ENCODE peak calls at places on chromosomes 6 and 20, in eight cellular contexts. G, R, L, S, I, K, N and B are unnamed samples. For H3K36me3 and H3K9me3, the result is how much of the 10 kb centered on the place peaks cover.

GRCh38 chr20:25500880-25501351 is 84.4 kb downstream of the NINL start:
- DNase-seq in K (no peak), S (no peak), N (no peak), I (no peak), L (no peak), G (no peak), R (no peak), B (no peak)

GRCh38 chr20:28616354-28616753 is 2641.1 kb upstream of the DEFB115 start:
- DNase-seq in K (no peak), G (no peak), I (no peak), R (no peak), N (no peak), S (no peak), L (no peak), B (no peak)

GRCh38 chr6:154406869-154407268 is 50.3 kb upstream of the IPCEF1 start:
- DNase-seq in R (no peak), K (no peak), S (no peak), I (no peak), L (no peak), G (no peak), N (no peak), B (no peak)

GRCh38 chr20:58851221-58851968 is 693 bp upstream of the GNAS-AS1 start:
- DNase-seq in K (no peak), G (no peak), S (no peak), L (no peak), N (no peak), R (no peak), I (no peak), B (no peak)

GRCh38 chr6:88662163-88662580 is 301.2 kb downstream of the RNGTT start:
- DNase-seq in G (no peak), N (no peak), I (no peak), L (no peak), R (peak), K (no peak), S (peak), B (no peak)

GRCh38 chr6:36202101-36202500 is 5.6 kb downstream of the BRPF3 start:
- DNase-seq in R (no peak), K (no peak), G (no peak), N (no peak), I (no peak), L (no peak), S (no peak), B (no peak)

GRCh38 chr6:140663772-140664171 is 1289.3 kb upstream of the CITED2 start:
- DNase-seq in N (no peak), L (no peak), S (no peak), G (no peak), R (no peak), K (no peak), I (no peak), B (no peak)

GRCh38 chr6:146028835-146029572 is at the start of gene GRM1:
- DNase-seq in K (no peak), R (no peak), G (no peak), S (no peak), I (no peak), N (no peak), L (no peak), B (no peak)

GRCh38 chr6:166815629-166816028 is 140.7 kb downstream of the RNASET2 start:
- DNase-seq in L (peak), N (peak), R (no peak), I (no peak), K (no peak), S (no peak), G (no peak), B (no peak)

GRCh38 chr6:108714012-108714773 is 134.0 kb upstream of the ARMC2 start:
- DNase-seq in R (no peak), L (peak), K (peak), N (no peak), G (peak), S (no peak), I (no peak), B (peak)

GRCh38 chr6:85775883-85776282 is 133.2 kb upstream of the SYNCRIP start:
- DNase-seq in L (no peak), K (no peak), G (no peak), I (no peak), R (no peak), N (peak), S (no peak), B (no peak)

GRCh38 chr6:5132741-5133140 is 47.6 kb downstream of the PPP1R3G start:
- DNase-seq in S (peak), K (peak), G (peak), R (no peak), I (peak), N (no peak), L (peak), B (no peak)

GRCh38 chr20:3255728-3256127 is 16.7 kb upstream of the SLC4A11 start:
- DNase-seq in R (no peak), K (no peak), I (no peak), S (no peak), G (no peak), N (no peak), L (no peak), B (no peak)

GRCh38 chr6:34132486-34133185 is 13.3 kb downstream of the GRM4 start:
- DNase-seq in S (peak), K (no peak), G (no peak), L (peak), I (no peak), N (peak), R (no peak), B (peak)

GRCh38 chr20:8315639-8316573 is 183.8 kb downstream of the PLCB1 start:
- DNase-seq in G (no peak), S (no peak), N (no peak), I (no peak), K (no peak), R (no peak), L (no peak), B (no peak)

GRCh38 chr6:143158113-143158581 is 97.5 kb downstream of the AIG1 start:
- DNase-seq in K (no peak), L (peak), I (no peak), R (no peak), N (no peak), G (no peak), S (no peak), B (no peak)

GRCh38 chr6:21123485-21124436 is 469.8 kb upstream of the SOX4 start:
- DNase-seq in K (no peak), L (no peak), S (no peak), G (no peak), I (no peak), R (no peak), N (no peak), B (no peak)

GRCh38 chr6:53547166-53547814 is 2.4 kb upstream of the GCLC start:
- DNase-seq in L (peak), N (no peak), K (no peak), R (no peak), G (peak), S (no peak), I (no peak), B (no peak)

GRCh38 chr6:138428943-138429616 is 25.1 kb downstream of the HEBP2 start:
- DNase-seq in K (no peak), R (peak), I (no peak), N (peak), L (peak), G (no peak), S (peak), B (no peak)

GRCh38 chr6:120894077-120894476 is 440.2 kb downstream of the TBC1D32 start:
- DNase-seq in S (no peak), K (no peak), G (no peak), N (no peak), I (no peak), L (no peak), R (no peak), B (no peak)

GRCh38 chr6:144551339-144551738 is 266.2 kb downstream of the UTRN start:
- DNase-seq in K (no peak), S (no peak), G (no peak), L (no peak), I (no peak), R (no peak), N (no peak), B (no peak)
- H3K36me3 ChIP-seq in K (under half), S (under half), G (under half), L (half or more), I (half or more), R (under half), N (under half), B (under half)

GRCh38 chr6:29008089-29008488 is 3.0 kb upstream of the ZNF311 start:
- DNase-seq in I (no peak), K (no peak), S (no peak), N (no peak), G (no peak), L (no peak), R (no peak), B (no peak)

GRCh38 chr6:29009358-29009757 is 4.2 kb upstream of the ZNF311 start:
- DNase-seq in L (no peak), S (no peak), I (no peak), R (no peak), K (no peak), N (no peak), G (no peak), B (no peak)

GRCh38 chr6:29014729-29015608 is 9.9 kb upstream of the ZNF311 start:
- DNase-seq in S (no peak), K (no peak), R (no peak), I (no peak), G (peak), L (no peak), N (no peak), B (peak)

GRCh38 chr6:29016559-29017427 is 11.7 kb upstream of the ZNF311 start:
- DNase-seq in S (peak), I (peak), N (peak), G (peak), R (peak), L (peak), K (peak), B (peak)

GRCh38 chr6:29011276-29011734 is 6.2 kb upstream of the ZNF311 start:
- DNase-seq in G (peak), N (peak), I (no peak), R (no peak), S (peak), K (peak), L (peak), B (peak)
- H3K4me3 ChIP-seq in G (peak), N (peak), I (peak), R (no peak), S (no peak), K (peak), L (peak), B (peak)

DNA sequence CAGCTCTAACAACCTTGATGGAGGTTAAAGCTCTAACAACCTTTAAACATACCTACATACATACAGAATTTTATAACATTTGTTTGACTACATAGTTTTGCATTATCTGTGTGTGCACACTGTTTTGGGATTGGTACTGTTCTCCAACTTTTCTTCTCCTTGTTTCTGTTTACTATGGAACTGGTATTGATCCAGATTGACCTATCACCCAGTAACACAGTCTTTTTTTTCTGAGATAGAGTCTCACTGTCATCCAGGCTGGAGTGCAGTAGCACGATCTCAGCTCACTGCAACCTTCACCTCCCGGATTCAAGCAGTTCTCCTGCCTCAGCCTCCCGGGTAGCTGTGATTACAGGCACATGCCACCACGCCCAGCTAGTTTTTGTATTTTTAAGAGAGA is 16.7 kb upstream of the SUMO4 start:
- DNase-seq in K (no peak), R (no peak), S (no peak), N (no peak), L (no peak), G (no peak), I (no peak), B (no peak)
- H3K9me3 ChIP-seq in K (under half), R (under half), S (under half), N (under half), L (under half), G (under half), I (under half), B (under half)

DNA sequence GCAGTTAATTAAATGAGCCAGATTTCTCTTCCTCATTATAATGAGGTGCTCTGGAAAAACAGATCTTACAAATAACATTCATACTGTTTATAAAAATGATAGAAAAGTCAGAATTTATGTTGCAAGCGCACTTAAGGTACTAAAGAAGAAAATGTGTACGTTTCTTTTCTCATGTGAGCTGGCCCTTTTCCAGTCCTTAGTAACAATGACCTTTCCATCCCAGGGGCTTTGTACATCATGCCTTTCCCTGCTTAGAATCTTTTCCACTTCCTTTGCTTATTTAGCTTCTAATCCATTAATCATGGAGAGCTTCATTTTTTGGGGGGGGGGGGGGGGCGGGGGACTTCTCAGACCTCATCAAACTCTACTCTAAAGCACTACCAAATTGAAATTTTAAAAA is 4.8 kb downstream of the FBXO5 start:
- DNase-seq in R (no peak), N (no peak), L (no peak), G (no peak), K (no peak), I (no peak), S (no peak), B (no peak)
- H3K36me3 ChIP-seq in R (half or more), N (under half), L (under half), G (under half), K (under half), I (under half), S (under half), B (half or more)

GRCh38 chr6:105458552-105458951 is 55.7 kb upstream of the PREP start:
- DNase-seq in G (no peak), I (no peak), L (no peak), K (no peak), N (no peak), S (no peak), R (no peak), B (no peak)
- H3K4me3 ChIP-seq in G (no peak), I (no peak), L (no peak), K (no peak), N (no peak), S (no peak), R (no peak), B (no peak)

GRCh38 chr6:170225852-170226417 is 64.9 kb downstream of the DLL1 start:
- DNase-seq in N (no peak), S (no peak), K (no peak), L (no peak), R (no peak), G (peak), I (no peak), B (no peak)
- H3K9me3 ChIP-seq in N (under half), S (under half), K (under half), L (under half), R (under half), G (under half), I (under half), B (under half)

DNA sequence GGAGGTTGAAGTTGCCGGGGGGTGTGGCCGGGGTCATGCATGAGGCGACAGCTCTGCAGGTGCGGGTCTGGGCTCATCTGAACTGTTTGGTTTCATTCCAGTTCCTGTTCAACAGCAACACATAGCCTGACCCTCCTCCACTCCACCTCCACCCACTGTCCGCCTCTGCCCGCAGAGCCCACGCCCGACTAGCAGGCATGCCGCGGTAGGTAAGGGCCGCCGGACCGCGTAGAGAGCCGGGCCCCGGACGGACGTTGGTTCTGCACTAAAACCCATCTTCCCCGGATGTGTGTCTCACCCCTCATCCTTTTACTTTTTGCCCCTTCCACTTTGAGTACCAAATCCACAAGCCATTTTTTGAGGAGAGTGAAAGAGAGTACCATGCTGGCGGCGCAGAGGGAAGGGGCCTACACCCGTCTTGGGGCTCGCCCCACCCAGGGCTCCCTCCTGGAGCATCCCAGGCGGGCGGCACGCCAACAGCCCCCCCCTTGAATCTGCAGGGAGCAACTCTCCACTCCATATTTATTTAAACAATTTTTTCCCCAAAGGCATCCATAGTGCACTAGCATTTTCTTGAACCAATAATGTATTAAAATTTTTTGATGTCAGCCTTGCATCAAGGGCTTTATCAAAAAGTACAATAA is 72.5 kb downstream of the PTPN1 start:
- DNase-seq in S (no peak), K (no peak), G (no peak), I (no peak), N (no peak), R (no peak), L (no peak), B (no peak)
- H3K36me3 ChIP-seq in S (under half), K (under half), G (under half), I (half or more), N (half or more), R (half or more), L (half or more), B (half or more)

GRCh38 chr6:157668690-157669089 is 154.4 kb upstream of the SNX9 start:
- DNase-seq in I (no peak), S (no peak), K (no peak), R (no peak), L (no peak), N (no peak), G (no peak), B (no peak)

GRCh38 chr6:157670466-157671186 is 152.4 kb upstream of the SNX9 start:
- DNase-seq in I (peak), K (peak), G (peak), S (no peak), L (no peak), R (no peak), N (no peak), B (no peak)

GRCh38 chr6:157668034-157668401 is 155.0 kb upstream of the SNX9 start:
- DNase-seq in S (no peak), K (no peak), L (no peak), R (no peak), I (no peak), N (no peak), G (no peak), B (no peak)

GRCh38 chr6:157667211-157668033 is 155.6 kb upstream of the SNX9 start:
- DNase-seq in G (peak), N (peak), I (no peak), S (peak), K (peak), L (peak), R (peak), B (peak)

GRCh38 chr6:157669747-157670216 is 153.3 kb upstream of the SNX9 start:
- DNase-seq in K (peak), G (peak), S (peak), I (peak), L (peak), N (peak), R (no peak), B (peak)
- H3K4me3 ChIP-seq in K (peak), G (no peak), S (no peak), I (peak), L (peak), N (peak), R (no peak), B (no peak)

DNA sequence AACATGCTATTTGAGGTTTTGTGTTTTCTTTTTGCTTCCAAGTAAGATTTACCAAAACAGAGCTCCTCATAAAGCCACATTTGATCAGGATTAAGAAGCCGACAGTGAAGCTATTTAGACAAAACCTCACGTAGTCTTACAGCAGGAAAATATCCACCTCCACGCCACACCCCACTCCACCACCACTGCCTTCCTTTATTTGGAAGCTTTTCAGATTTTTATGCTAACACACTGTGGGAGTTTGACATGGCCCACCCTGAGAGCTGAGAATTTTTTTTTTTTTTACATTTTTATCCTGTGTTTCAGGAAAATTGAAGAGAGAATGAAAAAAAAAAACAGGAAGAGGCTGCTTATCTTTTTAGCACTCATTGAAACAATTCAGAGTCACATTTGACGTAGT is 104.8 kb upstream of the MC3R start:
- DNase-seq in N (no peak), R (no peak), G (no peak), I (no peak), L (no peak), S (no peak), K (no peak), B (no peak)
- H3K9me3 ChIP-seq in N (under half), R (under half), G (under half), I (under half), L (under half), S (under half), K (under half), B (under half)

GRCh38 chr20:34999782-35000181 is 44.1 kb downstream of the MYH7B start:
- DNase-seq in L (no peak), I (no peak), S (no peak), N (no peak), K (no peak), G (no peak), R (no peak), B (no peak)

GRCh38 chr20:35000311-35000921 is 44.7 kb downstream of the MYH7B start:
- DNase-seq in I (peak), S (no peak), N (no peak), K (no peak), G (no peak), R (no peak), L (no peak), B (no peak)

GRCh38 chr20:34997774-34998173 is 42.1 kb downstream of the MYH7B start:
- DNase-seq in L (no peak), S (no peak), G (no peak), R (no peak), I (no peak), K (no peak), N (no peak), B (no peak)

GRCh38 chr20:34998331-34998950 is 42.8 kb downstream of the MYH7B start:
- DNase-seq in R (no peak), N (no peak), S (no peak), I (no peak), L (no peak), K (no peak), G (no peak), B (no peak)

GRCh38 chr20:34999021-34999451 is 43.4 kb downstream of the MYH7B start:
- DNase-seq in G (no peak), N (no peak), I (no peak), R (no peak), S (no peak), K (no peak), L (no peak), B (no peak)
- H3K36me3 ChIP-seq in G (under half), N (under half), I (half or more), R (under half), S (under half), K (under half), L (half or more), B (half or more)